ENCODE peak calls at places on chromosomes 5 and 9, in nine cellular contexts. One of them, this sample, is unnamed.

GRCh38 chr9:129933709-129934586 is 98.7 kb downstream of the USP20 start:
- DNase-seq in thyroid gland: no peak
- DNase-seq in cardiac muscle cell: no peak
- DNase-seq in lower lobe of right lung: no peak
- DNase-seq in heart left ventricle: no peak
- DNase-seq in small intestine: no peak
- DNase-seq in ovary: no peak
- DNase-seq in PC-9: no peak
- DNase-seq in SJCRH30: peak
- DNase-seq in this sample: no peak

GRCh38 chr5:81424728-81425127 is 30.8 kb upstream of the ACOT12 start:
- DNase-seq in thyroid gland: no peak
- DNase-seq in heart left ventricle: no peak
- DNase-seq in cardiac muscle cell: peak
- DNase-seq in ovary: no peak
- DNase-seq in PC-9: no peak
- DNase-seq in lower lobe of right lung: no peak
- DNase-seq in small intestine: no peak
- DNase-seq in SJCRH30: peak
- DNase-seq in this sample: no peak

GRCh38 chr9:27183151-27183550 is 74.1 kb downstream of the TEK start:
- DNase-seq in PC-9: no peak
- DNase-seq in lower lobe of right lung: no peak
- DNase-seq in cardiac muscle cell: no peak
- DNase-seq in thyroid gland: no peak
- DNase-seq in SJCRH30: no peak
- DNase-seq in heart left ventricle: no peak
- DNase-seq in ovary: no peak
- DNase-seq in small intestine: no peak
- DNase-seq in this sample: no peak

GRCh38 chr5:37532976-37533740 is 154.0 kb downstream of the WDR70 start:
- DNase-seq in cardiac muscle cell: no peak
- DNase-seq in small intestine: no peak
- DNase-seq in SJCRH30: no peak
- DNase-seq in ovary: no peak
- DNase-seq in heart left ventricle: no peak
- DNase-seq in lower lobe of right lung: no peak
- DNase-seq in PC-9: peak
- DNase-seq in thyroid gland: no peak
- DNase-seq in this sample: no peak

GRCh38 chr5:124742983-124743533 is 3.4 kb downstream of the ZNF608 start:
- DNase-seq in cardiac muscle cell: peak
- DNase-seq in lower lobe of right lung: no peak
- DNase-seq in PC-9: peak
- DNase-seq in heart left ventricle: no peak
- DNase-seq in thyroid gland: peak
- DNase-seq in ovary: peak
- DNase-seq in small intestine: peak
- DNase-seq in SJCRH30: peak
- DNase-seq in this sample: peak

GRCh38 chr5:153744751-153745150 is 254.3 kb downstream of the GRIA1 start:
- DNase-seq in cardiac muscle cell: no peak
- DNase-seq in lower lobe of right lung: no peak
- DNase-seq in SJCRH30: no peak
- DNase-seq in PC-9: no peak
- DNase-seq in ovary: no peak
- DNase-seq in heart left ventricle: no peak
- DNase-seq in thyroid gland: no peak
- DNase-seq in small intestine: no peak
- DNase-seq in this sample: no peak

GRCh38 chr5:116942622-116943021 is 368.0 kb upstream of the SEMA6A start:
- DNase-seq in heart left ventricle: no peak
- DNase-seq in ovary: no peak
- DNase-seq in cardiac muscle cell: no peak
- DNase-seq in small intestine: no peak
- DNase-seq in thyroid gland: no peak
- DNase-seq in lower lobe of right lung: no peak
- DNase-seq in SJCRH30: peak
- DNase-seq in PC-9: no peak
- DNase-seq in this sample: no peak

GRCh38 chr5:173567548-173567947 is 48.9 kb downstream of the BOD1 start:
- DNase-seq in cardiac muscle cell: no peak
- DNase-seq in heart left ventricle: no peak
- DNase-seq in small intestine: no peak
- DNase-seq in SJCRH30: peak
- DNase-seq in ovary: no peak
- DNase-seq in PC-9: no peak
- DNase-seq in thyroid gland: no peak
- DNase-seq in lower lobe of right lung: no peak
- DNase-seq in this sample: no peak

GRCh38 chr5:133460172-133460758 is 152.1 kb downstream of the FSTL4 start:
- DNase-seq in lower lobe of right lung: no peak
- DNase-seq in heart left ventricle: no peak
- DNase-seq in ovary: no peak
- DNase-seq in cardiac muscle cell: peak
- DNase-seq in SJCRH30: peak
- DNase-seq in thyroid gland: no peak
- DNase-seq in small intestine: peak
- DNase-seq in PC-9: peak
- DNase-seq in this sample: no peak

GRCh38 chr5:150208187-150209015 is 18.5 kb downstream of the SLC6A7 start:
- DNase-seq in ovary: no peak
- DNase-seq in thyroid gland: no peak
- DNase-seq in small intestine: peak
- DNase-seq in SJCRH30: no peak
- DNase-seq in cardiac muscle cell: peak
- DNase-seq in lower lobe of right lung: no peak
- DNase-seq in heart left ventricle: no peak
- DNase-seq in PC-9: no peak
- DNase-seq in this sample: peak

GRCh38 chr5:150213530-150213929 is 23.7 kb downstream of the SLC6A7 start:
- DNase-seq in lower lobe of right lung: no peak
- DNase-seq in thyroid gland: no peak
- DNase-seq in ovary: no peak
- DNase-seq in heart left ventricle: no peak
- DNase-seq in small intestine: no peak
- DNase-seq in SJCRH30: no peak
- DNase-seq in cardiac muscle cell: peak
- DNase-seq in PC-9: no peak
- DNase-seq in this sample: no peak

GRCh38 chr5:150211156-150212030 is 21.5 kb downstream of the SLC6A7 start:
- DNase-seq in SJCRH30: no peak
- DNase-seq in heart left ventricle: no peak
- DNase-seq in PC-9: peak
- DNase-seq in ovary: no peak
- DNase-seq in small intestine: peak
- DNase-seq in cardiac muscle cell: no peak
- DNase-seq in lower lobe of right lung: no peak
- DNase-seq in thyroid gland: no peak
- DNase-seq in this sample: peak

GRCh38 chr5:150209020-150209635 is 19.3 kb downstream of the SLC6A7 start:
- DNase-seq in small intestine: peak
- DNase-seq in heart left ventricle: no peak
- DNase-seq in ovary: no peak
- DNase-seq in thyroid gland: peak
- DNase-seq in cardiac muscle cell: peak
- DNase-seq in SJCRH30: peak
- DNase-seq in PC-9: peak
- DNase-seq in lower lobe of right lung: peak
- DNase-seq in this sample: peak

DNA sequence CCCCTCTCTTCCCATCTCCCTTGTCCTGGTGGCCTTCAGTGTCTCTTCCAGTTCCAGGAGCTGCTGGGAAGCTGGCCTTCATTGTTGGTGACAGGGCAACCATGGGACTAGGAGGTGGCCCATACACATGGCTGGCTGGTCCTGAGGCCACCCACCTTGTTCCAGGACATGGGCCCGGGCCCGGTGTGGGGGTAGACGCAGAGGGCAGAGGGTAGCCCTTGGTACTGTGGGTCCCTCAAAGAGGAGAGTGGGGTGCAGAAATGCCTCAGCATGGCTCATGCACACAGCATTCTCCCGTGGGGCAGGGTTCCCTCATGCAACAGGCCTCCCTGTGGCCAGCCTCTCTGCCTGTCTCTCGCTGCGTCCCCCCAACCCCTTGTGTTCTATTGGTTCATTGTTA is 20.8 kb downstream of the SLC6A7 start:
- DNase-seq in lower lobe of right lung: no peak
- DNase-seq in ovary: no peak
- DNase-seq in thyroid gland: no peak
- DNase-seq in heart left ventricle: no peak
- DNase-seq in PC-9: no peak
- DNase-seq in small intestine: no peak
- DNase-seq in cardiac muscle cell: no peak
- DNase-seq in SJCRH30: no peak
- DNase-seq in this sample: no peak
- H3K4me3 ChIP-seq in lower lobe of right lung: no peak
- H3K4me3 ChIP-seq in ovary: no peak
- H3K4me3 ChIP-seq in thyroid gland: no peak
- H3K4me3 ChIP-seq in heart left ventricle: no peak
- H3K4me3 ChIP-seq in PC-9: no peak
- H3K4me3 ChIP-seq in small intestine: no peak
- H3K4me3 ChIP-seq in cardiac muscle cell: no peak
- H3K4me3 ChIP-seq in SJCRH30: no peak
- H3K4me3 ChIP-seq in this sample: no peak

GRCh38 chr5:145408048-145408341 is 427.1 kb downstream of the PRELID2 start:
- DNase-seq in SJCRH30: no peak
- DNase-seq in small intestine: no peak
- DNase-seq in heart left ventricle: no peak
- DNase-seq in cardiac muscle cell: no peak
- DNase-seq in lower lobe of right lung: no peak
- DNase-seq in PC-9: no peak
- DNase-seq in ovary: no peak
- DNase-seq in thyroid gland: no peak
- DNase-seq in this sample: no peak

GRCh38 chr5:145407300-145408047 is 427.7 kb downstream of the PRELID2 start:
- DNase-seq in cardiac muscle cell: no peak
- DNase-seq in ovary: no peak
- DNase-seq in lower lobe of right lung: no peak
- DNase-seq in PC-9: no peak
- DNase-seq in SJCRH30: no peak
- DNase-seq in small intestine: no peak
- DNase-seq in heart left ventricle: no peak
- DNase-seq in thyroid gland: no peak
- DNase-seq in this sample: no peak

GRCh38 chr5:145403959-145404358 is 431.2 kb downstream of the PRELID2 start:
- DNase-seq in PC-9: no peak
- DNase-seq in ovary: no peak
- DNase-seq in heart left ventricle: no peak
- DNase-seq in SJCRH30: no peak
- DNase-seq in thyroid gland: no peak
- DNase-seq in lower lobe of right lung: no peak
- DNase-seq in small intestine: no peak
- DNase-seq in cardiac muscle cell: no peak
- DNase-seq in this sample: no peak
- H3K27ac ChIP-seq in PC-9: no peak
- H3K27ac ChIP-seq in ovary: no peak
- H3K27ac ChIP-seq in heart left ventricle: no peak
- H3K27ac ChIP-seq in SJCRH30: no peak
- H3K27ac ChIP-seq in thyroid gland: no peak
- H3K27ac ChIP-seq in lower lobe of right lung: no peak
- H3K27ac ChIP-seq in small intestine: no peak
- H3K27ac ChIP-seq in cardiac muscle cell: no peak
- H3K27ac ChIP-seq in this sample: no peak

DNA sequence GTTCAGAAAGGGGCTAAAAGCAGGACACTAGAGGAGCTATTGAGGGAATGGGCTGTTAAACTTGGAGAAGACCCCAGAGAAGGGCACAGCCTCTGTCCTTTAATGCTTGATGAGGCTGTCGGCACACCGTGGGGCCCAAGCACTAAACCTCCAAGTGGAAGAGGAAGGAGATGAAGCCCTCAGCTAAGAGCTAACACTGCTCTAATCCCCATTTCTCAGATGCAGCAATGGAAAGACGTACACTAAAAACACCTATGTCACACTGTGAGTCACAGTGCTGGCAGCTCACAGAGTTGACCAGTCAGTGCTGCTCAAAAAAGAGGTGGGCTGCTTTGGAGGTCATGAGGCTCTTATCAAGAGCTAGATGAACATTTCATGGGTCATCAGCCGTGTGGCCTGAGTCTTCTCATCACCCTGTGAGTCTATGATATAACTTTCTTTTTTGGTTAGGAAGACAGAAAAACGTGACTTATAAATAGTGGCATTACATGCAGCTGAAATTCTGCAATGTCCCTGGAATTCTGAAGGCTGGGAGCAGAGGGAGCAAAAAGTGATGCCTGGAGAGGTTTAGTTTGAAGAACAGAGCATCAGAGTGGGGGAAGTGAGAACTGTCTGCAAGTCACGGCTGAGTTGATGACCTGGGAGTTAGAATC is 21.5 kb downstream of the TNFSF8 start:
- DNase-seq in small intestine: no peak
- DNase-seq in lower lobe of right lung: no peak
- DNase-seq in SJCRH30: peak
- DNase-seq in PC-9: no peak
- DNase-seq in cardiac muscle cell: no peak
- DNase-seq in heart left ventricle: no peak
- DNase-seq in ovary: no peak
- DNase-seq in thyroid gland: peak
- DNase-seq in this sample: no peak
- H3K4me3 ChIP-seq in small intestine: no peak
- H3K4me3 ChIP-seq in lower lobe of right lung: no peak
- H3K4me3 ChIP-seq in SJCRH30: no peak
- H3K4me3 ChIP-seq in PC-9: no peak
- H3K4me3 ChIP-seq in cardiac muscle cell: no peak
- H3K4me3 ChIP-seq in heart left ventricle: no peak
- H3K4me3 ChIP-seq in ovary: no peak
- H3K4me3 ChIP-seq in thyroid gland: no peak
- H3K4me3 ChIP-seq in this sample: no peak

GRCh38 chr9:93059097-93059959 is 827 bp downstream of the SUSD3 start:
- DNase-seq in PC-9: no peak
- DNase-seq in ovary: peak
- DNase-seq in small intestine: no peak
- DNase-seq in thyroid gland: peak
- DNase-seq in heart left ventricle: no peak
- DNase-seq in lower lobe of right lung: peak
- DNase-seq in SJCRH30: no peak
- DNase-seq in cardiac muscle cell: no peak
- DNase-seq in this sample: no peak

GRCh38 chr9:93057703-93058356 is 671 bp upstream of the SUSD3 start:
- DNase-seq in lower lobe of right lung: peak
- DNase-seq in small intestine: no peak
- DNase-seq in cardiac muscle cell: no peak
- DNase-seq in heart left ventricle: no peak
- DNase-seq in PC-9: no peak
- DNase-seq in ovary: no peak
- DNase-seq in SJCRH30: no peak
- DNase-seq in thyroid gland: no peak
- DNase-seq in this sample: peak

GRCh38 chr9:93059960-93060591 is 1.6 kb downstream of the SUSD3 start:
- DNase-seq in thyroid gland: no peak
- DNase-seq in PC-9: no peak
- DNase-seq in SJCRH30: no peak
- DNase-seq in ovary: peak
- DNase-seq in lower lobe of right lung: peak
- DNase-seq in small intestine: no peak
- DNase-seq in heart left ventricle: no peak
- DNase-seq in cardiac muscle cell: no peak
- DNase-seq in this sample: no peak

GRCh38 chr9:93057024-93057702 is 1.3 kb upstream of the SUSD3 start:
- DNase-seq in thyroid gland: no peak
- DNase-seq in lower lobe of right lung: no peak
- DNase-seq in cardiac muscle cell: no peak
- DNase-seq in ovary: peak
- DNase-seq in SJCRH30: no peak
- DNase-seq in PC-9: no peak
- DNase-seq in small intestine: no peak
- DNase-seq in heart left ventricle: no peak
- DNase-seq in this sample: no peak

GRCh38 chr9:93058357-93059096 is at the start of gene SUSD3:
- DNase-seq in heart left ventricle: peak
- DNase-seq in small intestine: peak
- DNase-seq in thyroid gland: peak
- DNase-seq in SJCRH30: no peak
- DNase-seq in lower lobe of right lung: peak
- DNase-seq in cardiac muscle cell: peak
- DNase-seq in PC-9: peak
- DNase-seq in ovary: peak
- DNase-seq in this sample: peak
- H3K27ac ChIP-seq in heart left ventricle: peak
- H3K27ac ChIP-seq in small intestine: peak
- H3K27ac ChIP-seq in thyroid gland: peak
- H3K27ac ChIP-seq in SJCRH30: no peak
- H3K27ac ChIP-seq in lower lobe of right lung: peak
- H3K27ac ChIP-seq in cardiac muscle cell: no peak
- H3K27ac ChIP-seq in PC-9: no peak
- H3K27ac ChIP-seq in ovary: peak
- H3K27ac ChIP-seq in this sample: peak

This sample was measured in Peyer's patch.